ENCODE peak calls at places on chromosomes 2 and 18, in ten cellular contexts. Y is HT1080; O is skeletal muscle cell; E is AG08395; U is ecto neural progenitor cell; T is activated CD4-positive, alpha-beta T cell treated with anti-CD3 and anti-CD28 coated beads, Interleukin-2, amount 50 U/mL, for 24 hours; C is neural crest cell; L is HL-60; A is ELF-1; B is A549. P is an unnamed sample.
A peak's percentile ranks its signal among the peaks of the same experiment; 100 is the strongest.

GRCh38 chr2:60634443-60634842 is 81.0 kb upstream of the BCL11A start:
- DNase-seq in Y (peak; percentile 24), O (peak; percentile 9), E (no peak), U (no peak), T (no peak), C (no peak), L (no peak), A (no peak), B (no peak), P (no peak)

GRCh38 chr18:9731380-9731779 is 23.3 kb downstream of the RAB31 start:
- DNase-seq in Y (peak; percentile 95), O (no peak), E (peak; percentile 83), U (no peak), T (no peak), C (no peak), L (no peak), A (no peak), B (peak; percentile 63), P (peak; percentile 94)

GRCh38 chr2:64727843-64728463 is 74.2 kb upstream of the SERTAD2 start:
- DNase-seq in Y (no peak), O (no peak), E (no peak), U (peak; percentile 52), T (no peak), C (no peak), L (no peak), A (peak; percentile 85), B (no peak), P (no peak)

GRCh38 chr2:147600223-147600622 is 244.6 kb upstream of the ACVR2A start:
- DNase-seq in Y (peak; percentile 2), O (no peak), E (no peak), U (no peak), T (no peak), C (no peak), L (no peak), A (no peak), B (no peak), P (no peak)

GRCh38 chr2:133326651-133327397 is 241.4 kb downstream of the NCKAP5 start:
- DNase-seq in Y (peak; percentile 72), O (peak; percentile 48), E (peak; percentile 13), U (no peak), T (no peak), C (no peak), L (no peak), A (no peak), B (peak; percentile 93), P (peak; percentile 48)

GRCh38 chr2:47402555-47402804 is 476 bp upstream of the MSH2 start:
- DNase-seq in Y (no peak), O (no peak), E (peak; percentile 39), U (no peak), T (no peak), C (no peak), L (no peak), A (no peak), B (no peak), P (peak; percentile 13)

GRCh38 chr2:27723372-27724144 is 48.0 kb upstream of the MRPL33 start:
- DNase-seq in Y (peak; percentile 56), O (no peak), E (peak; percentile 78), U (peak; percentile 74), T (no peak), C (peak; percentile 65), L (peak; percentile 36), A (peak; percentile 73), B (peak; percentile 92), P (peak; percentile 86)

GRCh38 chr2:18214936-18215335 is 336.5 kb downstream of the KCNS3 start:
- DNase-seq in Y (peak; percentile 20), O (no peak), E (no peak), U (no peak), T (no peak), C (no peak), L (no peak), A (no peak), B (no peak), P (no peak)

GRCh38 chr2:234032301-234032856 is 18.1 kb upstream of the SPP2 start:
- DNase-seq in Y (peak; percentile 90), O (peak; percentile 41), E (peak; percentile 45), U (no peak), T (no peak), C (no peak), L (no peak), A (no peak), B (peak; percentile 37), P (no peak)

P was measured in ACHN.